ENCODE peak calls at places on chromosomes 4 and X, in six cellular contexts. R is cardiac fibroblast, D is dorsolateral prefrontal cortex, W is breast epithelium, J is body of pancreas, B is foreskin fibroblast. S is an unnamed sample.

GRCh38 chr4:61911313-61911756 is 711.2 kb downstream of the ADGRL3 start:
- DNase-seq in R (no peak), D (no peak), W (no peak), J (no peak), B (no peak), S (no peak)

GRCh38 chr4:57110635-57111546 is 706 bp upstream of the IGFBP7 start:
- DNase-seq in R (peak), D (peak), W (peak), J (peak), B (peak), S (peak)

GRCh38 chr4:89324671-89325070 is 17.1 kb upstream of the GPRIN3 start:
- DNase-seq in R (peak), D (no peak), W (no peak), J (peak), B (peak), S (peak)

GRCh38 chr4:60588556-60588955 is 611.6 kb upstream of the ADGRL3 start:
- DNase-seq in R (no peak), D (no peak), W (no peak), J (no peak), B (no peak), S (no peak)

GRCh38 chr4:153267013-153267412 is 62.8 kb downstream of the TRIM2 start:
- DNase-seq in R (peak), D (no peak), W (no peak), J (peak), B (peak), S (peak)

GRCh38 chr4:178599521-178599920 is 1157.3 kb upstream of the AGA start:
- DNase-seq in R (no peak), D (no peak), W (no peak), J (no peak), B (no peak), S (no peak)

GRCh38 chr4:55733874-55734437 is 85.6 kb upstream of the EXOC1L start:
- DNase-seq in R (peak), D (no peak), W (peak), J (peak), B (peak), S (peak)

GRCh38 chr4:188289531-188289930 is 150.3 kb downstream of the TRIML1 start:
- DNase-seq in R (no peak), D (no peak), W (no peak), J (no peak), B (no peak), S (no peak)

GRCh38 chr4:182808673-182809416 is 108.3 kb downstream of the DCTD start:
- DNase-seq in R (no peak), D (no peak), W (no peak), J (no peak), B (no peak), S (peak)

GRCh38 chr4:73452953-73453700 is 17.1 kb downstream of the AFP start:
- DNase-seq in R (no peak), D (no peak), W (no peak), J (no peak), B (no peak), S (peak)

GRCh38 chr4:19807505-19807904 is 444.2 kb upstream of the SLIT2 start:
- DNase-seq in R (peak), D (no peak), W (no peak), J (no peak), B (peak), S (peak)

GRCh38 chr4:48653217-48654014 is 126.7 kb downstream of the FRYL start:
- DNase-seq in R (peak), D (peak), W (peak), J (peak), B (peak), S (peak)

GRCh38 chr4:57652765-57653164 is 542.6 kb upstream of the IGFBP7 start:
- DNase-seq in R (no peak), D (no peak), W (no peak), J (no peak), B (no peak), S (no peak)

GRCh38 chr4:120703908-120704307 is 218.6 kb downstream of the PRDM5 start:
- DNase-seq in R (peak), D (no peak), W (no peak), J (no peak), B (no peak), S (peak)

GRCh38 chr4:55574252-55574651 is 17.8 kb downstream of the PDCL2 start:
- DNase-seq in R (no peak), D (no peak), W (no peak), J (no peak), B (no peak), S (no peak)

GRCh38 chr4:97496298-97496873 is 646.9 kb downstream of the STPG2 start:
- DNase-seq in R (peak), D (no peak), W (no peak), J (no peak), B (no peak), S (peak)

GRCh38 chrX:136166221-136166855 is 19.0 kb downstream of the FHL1 start:
- DNase-seq in R (peak), D (no peak), W (no peak), J (no peak), B (peak), S (peak)

GRCh38 chr4:137981277-137981676 is 260.9 kb downstream of the SLC7A11 start:
- DNase-seq in R (peak), D (no peak), W (no peak), J (no peak), B (peak), S (peak)

GRCh38 chr4:135277980-135278315 is 1076.4 kb upstream of the PABPC4L start:
- DNase-seq in R (no peak), D (no peak), W (no peak), J (no peak), B (no peak), S (no peak)

GRCh38 chr4:124738994-124739393 is 26.5 kb upstream of the ANKRD50 start:
- DNase-seq in R (no peak), D (no peak), W (no peak), J (no peak), B (no peak), S (no peak)

GRCh38 chrX:68307767-68308166 is 125.5 kb downstream of the OPHN1 start:
- DNase-seq in R (peak), D (no peak), W (no peak), J (no peak), B (peak), S (peak)

GRCh38 chr4:53928825-53929224 is 135.6 kb downstream of the CHIC2 start:
- DNase-seq in R (peak), D (no peak), W (no peak), J (no peak), B (peak), S (peak)

GRCh38 chr4:176668324-176668723 is 124.4 kb downstream of the VEGFC start:
- DNase-seq in R (no peak), D (no peak), W (no peak), J (no peak), B (no peak), S (peak)

GRCh38 chr4:176660561-176660960 is 132.2 kb downstream of the VEGFC start:
- DNase-seq in R (peak), D (no peak), W (no peak), J (no peak), B (peak), S (no peak)

DNA sequence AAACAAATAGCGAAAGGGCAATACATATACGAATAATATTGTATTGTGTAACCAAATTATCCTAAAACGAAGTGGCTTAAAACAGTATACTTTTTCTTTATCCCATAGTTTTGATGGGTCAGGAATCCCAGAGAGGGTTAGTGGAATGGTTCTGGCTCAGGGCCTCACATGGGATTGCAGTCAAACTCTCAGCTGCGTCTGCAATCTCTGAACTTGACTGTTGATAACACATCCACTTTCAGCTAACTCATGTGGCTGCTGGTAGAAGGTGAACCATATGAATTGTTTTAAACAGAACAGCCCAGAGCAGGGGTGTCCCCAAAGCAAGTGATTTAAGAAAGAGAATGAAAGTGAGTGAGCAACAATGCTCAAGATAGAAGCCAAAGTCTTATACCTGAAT is 127.8 kb downstream of the VEGFC start:
- DNase-seq in R (no peak), D (no peak), W (no peak), J (no peak), B (no peak), S (no peak)
- TF ChIP-seq CTCF in R (no peak), D (no peak), W (no peak), J (no peak), B (no peak), S (no peak)

GRCh38 chrX:139192386-139192961 is 338.1 kb upstream of the F9 start:
- DNase-seq in R (no peak), D (no peak), W (no peak), J (no peak), B (no peak), S (no peak)

GRCh38 chrX:139196890-139197289 is 333.6 kb upstream of the F9 start:
- DNase-seq in R (no peak), D (no peak), W (no peak), J (no peak), B (no peak), S (no peak)

GRCh38 chrX:139191746-139192385 is 338.7 kb upstream of the F9 start:
- DNase-seq in R (no peak), D (no peak), W (no peak), J (no peak), B (no peak), S (no peak)

GRCh38 chrX:139198936-139199335 is 331.6 kb upstream of the F9 start:
- DNase-seq in R (no peak), D (no peak), W (no peak), J (no peak), B (no peak), S (no peak)

GRCh38 chrX:139194571-139195280 is 335.8 kb upstream of the F9 start:
- DNase-seq in R (no peak), D (no peak), W (peak), J (peak), B (no peak), S (no peak)
- H3K4me3 ChIP-seq in R (peak), D (peak), W (peak), J (no peak), B (no peak), S (no peak)

DNA sequence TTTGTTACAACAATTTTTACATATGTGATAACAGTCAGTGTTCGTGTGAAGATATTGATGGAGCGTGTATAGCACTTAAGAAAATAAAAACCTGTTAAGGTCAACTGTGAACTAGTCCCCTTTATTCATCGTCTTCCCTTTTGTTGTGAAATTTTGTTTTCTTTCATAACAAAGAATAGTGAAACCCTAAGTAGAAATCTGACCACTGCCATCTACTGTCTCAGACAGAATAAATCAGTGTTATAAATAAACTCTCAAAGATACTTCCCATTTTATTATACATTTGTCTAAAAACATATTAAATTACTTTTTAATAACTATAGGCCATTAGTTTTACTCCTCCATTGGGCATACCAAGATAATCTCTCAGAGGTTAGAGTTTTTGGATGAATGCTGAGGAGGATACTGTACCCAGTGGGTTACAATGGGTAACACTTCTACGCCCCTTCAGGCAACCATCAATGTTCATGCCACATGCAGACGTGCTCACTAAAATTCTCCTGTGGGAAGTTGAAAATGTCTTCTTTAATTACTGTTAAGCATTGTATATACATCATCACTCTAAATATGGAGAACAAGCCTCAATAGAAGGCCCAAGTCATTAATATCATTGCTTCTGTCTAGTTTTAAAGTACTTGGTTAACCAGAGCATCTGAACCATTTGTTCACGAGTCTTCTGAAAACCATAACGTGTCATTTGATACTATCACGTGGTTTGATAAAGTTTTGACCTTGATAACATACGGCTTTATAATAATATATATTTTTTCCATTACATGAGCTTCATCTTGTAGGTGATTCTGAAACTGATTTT is 171.2 kb downstream of the TMA16 start:
- DNase-seq in R (peak), D (no peak), W (no peak), J (no peak), B (no peak), S (no peak)
- TF ChIP-seq CTCF in R (no peak), D (peak), W (no peak), J (no peak), B (no peak), S (no peak)

DNA sequence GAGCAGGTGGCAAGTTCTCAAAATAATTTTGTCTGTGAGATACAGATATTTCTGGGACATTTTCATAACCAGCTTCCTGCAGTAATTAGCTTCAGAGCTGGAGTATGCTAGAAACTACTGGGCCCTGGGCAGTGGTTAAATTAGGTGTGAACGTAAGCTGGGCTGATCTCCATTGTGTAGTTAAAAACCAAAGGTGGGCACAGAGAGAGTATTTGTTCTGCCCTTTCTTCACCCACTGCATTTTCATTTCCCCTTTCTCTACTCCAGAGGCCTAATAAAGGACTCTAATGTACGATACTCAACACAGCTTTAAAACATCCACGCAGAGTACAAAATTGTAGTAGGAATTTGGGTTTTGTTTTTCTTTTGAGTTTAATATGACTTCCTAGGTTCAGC is 252.7 kb downstream of the SPRY1 start:
- DNase-seq in R (no peak), D (no peak), W (no peak), J (no peak), B (no peak), S (no peak)
- H3K4me3 ChIP-seq in R (no peak), D (no peak), W (peak), J (no peak), B (no peak), S (no peak)

GRCh38 chrX:30141966-30142365 is 73.4 kb upstream of the MAGEB2 start:
- DNase-seq in R (peak), D (no peak), W (no peak), J (peak), B (peak), S (peak)
- TF ChIP-seq CTCF in R (peak), D (peak), W (no peak), J (peak), B (no peak), S (peak)